ENCODE peak calls at places on chromosomes 4 and X, in six cellular contexts. X is B cell; O is ELR; Y is GDM1; J is activated T-helper 1 cell treated with anti-CD3 and anti-CD28 coated beads, Interleukin-2, amount 50 U/mL, for 16 hours; Q is head of caudate nucleus. N is an unnamed sample.

GRCh38 chrX:150696836-150697235 is 3.6 kb downstream of the MTMR1 start:
- DNase-seq in O (no peak), Q (no peak), X (no peak), Y (no peak), J (no peak), N (no peak)

GRCh38 chr4:107897823-107898222 is 33.5 kb upstream of the CYP2U1 start:
- DNase-seq in Q (no peak), Y (no peak), X (no peak), O (no peak), J (no peak), N (no peak)

GRCh38 chrX:97039363-97040029 is 155.8 kb downstream of the RPA4 start:
- DNase-seq in X (no peak), Q (no peak), J (no peak), O (no peak), Y (no peak), N (no peak)

GRCh38 chr4:15754323-15754722 is 23.8 kb upstream of the CD38 start:
- DNase-seq in Y (peak), J (no peak), O (peak), X (no peak), Q (no peak), N (no peak)

GRCh38 chrX:107823456-107823855 is 2.2 kb upstream of the MID2 start:
- DNase-seq in Y (no peak), X (no peak), Q (no peak), O (peak), J (no peak), N (no peak)

GRCh38 chr4:10184051-10184450 is 67.5 kb upstream of the WDR1 start:
- DNase-seq in J (no peak), Q (no peak), X (no peak), Y (no peak), O (peak), N (no peak)

GRCh38 chr4:111937368-111937767 is 207.9 kb upstream of the FAM241A start:
- DNase-seq in Y (no peak), X (no peak), J (no peak), O (peak), Q (no peak), N (no peak)

GRCh38 chr4:21879187-21879586 is 69.4 kb downstream of the KCNIP4 start:
- DNase-seq in J (no peak), X (no peak), O (peak), Y (no peak), Q (no peak), N (no peak)

GRCh38 chrX:141341341-141341740 is 99.0 kb upstream of the SPANXC start:
- DNase-seq in Y (no peak), J (no peak), X (no peak), O (peak), Q (no peak), N (no peak)

GRCh38 chr4:160848489-160848888 is 1315.3 kb downstream of the FSTL5 start:
- DNase-seq in O (no peak), Q (no peak), Y (no peak), J (no peak), X (no peak), N (no peak)

GRCh38 chrX:40646489-40647306 is 663 bp downstream of the CXorf38 start:
- DNase-seq in Q (no peak), J (peak), Y (no peak), O (peak), X (no peak), N (peak)

GRCh38 chrX:10450229-10450958 is 170.0 kb downstream of the MID1 start:
- DNase-seq in X (no peak), Q (no peak), J (no peak), O (peak), Y (no peak), N (no peak)

GRCh38 chr4:56681158-56681848 is at the start of gene HOPX:
- DNase-seq in O (no peak), Y (no peak), J (peak), Q (no peak), X (no peak), N (no peak)

GRCh38 chrX:148499638-148500427 is 584 bp upstream of the AFF2 start:
- DNase-seq in J (no peak), O (no peak), Y (no peak), X (no peak), Q (no peak), N (no peak)

GRCh38 chr4:75848891-75849290 is 53.4 kb downstream of the PPEF2 start:
- DNase-seq in J (no peak), Y (no peak), Q (no peak), O (peak), X (no peak), N (no peak)

GRCh38 chr4:134627386-134627785 is 425.8 kb upstream of the PABPC4L start:
- DNase-seq in J (no peak), X (no peak), O (no peak), Q (no peak), Y (no peak), N (no peak)

GRCh38 chrX:141375011-141375730 is 132.9 kb upstream of the SPANXC start:
- DNase-seq in J (no peak), X (no peak), Q (no peak), Y (no peak), O (no peak), N (no peak)

GRCh38 chr4:82969414-82969813 is 41.2 kb downstream of the LIN54 start:
- DNase-seq in J (no peak), Q (no peak), X (no peak), O (no peak), Y (no peak), N (no peak)

GRCh38 chr4:121462660-121463261 is 81.9 kb upstream of the QRFPR start:
- DNase-seq in O (peak), X (no peak), Q (peak), J (no peak), Y (peak), N (no peak)

GRCh38 chr4:174255790-174256189 is 27.7 kb downstream of the FBXO8 start:
- DNase-seq in O (peak), Q (no peak), J (no peak), X (no peak), Y (no peak), N (no peak)